ENCODE peak calls at places on chromosome 10, in five cellular contexts. X is IMR-90, R is astrocyte, L is PC-3, B is H1. S is an unnamed sample.

GRCh38 chr10:13820591-13821377 is 234.0 kb downstream of the PRPF18 start:
- DNase-seq in B (no peak), X (no peak), R (no peak), L (no peak), S (peak; percentile 63)

GRCh38 chr10:116974442-116975005 is 30.5 kb downstream of the SHTN1 start:
- DNase-seq in R (peak; percentile 85), B (no peak), L (peak; percentile 88), X (peak; percentile 95), S (no peak)

GRCh38 chr10:69731698-69732097 is 70.0 kb upstream of the COL13A1 start:
- DNase-seq in B (no peak), R (no peak), L (no peak), X (no peak), S (no peak)

GRCh38 chr10:103278862-103279298 is 1.9 kb downstream of the INA start:
- DNase-seq in X (peak; percentile 55), B (peak; percentile 85), R (peak; percentile 14), L (peak; percentile 41), S (peak; percentile 88)

GRCh38 chr10:74011762-74012161 is 13.8 kb downstream of the VCL start:
- DNase-seq in X (peak; percentile 89), R (peak; percentile 93), B (no peak), L (peak; percentile 99), S (no peak)

GRCh38 chr10:44968101-44968886 is 8.7 kb downstream of the RASSF4 start:
- DNase-seq in R (no peak), X (no peak), B (no peak), L (no peak), S (no peak)

GRCh38 chr10:60390224-60390626 is 550 bp upstream of the ANK3 start:
- DNase-seq in X (peak; percentile 70), R (peak; percentile 47), L (no peak), B (no peak), S (no peak)

GRCh38 chr10:11147723-11148122 is 130.1 kb downstream of the CELF2 start:
- DNase-seq in X (no peak), L (no peak), B (no peak), R (no peak), S (peak; percentile 57)

GRCh38 chr10:44378626-44379025 is 6.3 kb downstream of the CXCL12 start:
- DNase-seq in X (no peak), R (no peak), L (no peak), B (no peak), S (no peak)

GRCh38 chr10:33487014-33487776 is 152.7 kb upstream of the NRP1 start:
- DNase-seq in X (peak; percentile 9), R (no peak), B (no peak), L (peak; percentile 42), S (no peak)

DNA sequence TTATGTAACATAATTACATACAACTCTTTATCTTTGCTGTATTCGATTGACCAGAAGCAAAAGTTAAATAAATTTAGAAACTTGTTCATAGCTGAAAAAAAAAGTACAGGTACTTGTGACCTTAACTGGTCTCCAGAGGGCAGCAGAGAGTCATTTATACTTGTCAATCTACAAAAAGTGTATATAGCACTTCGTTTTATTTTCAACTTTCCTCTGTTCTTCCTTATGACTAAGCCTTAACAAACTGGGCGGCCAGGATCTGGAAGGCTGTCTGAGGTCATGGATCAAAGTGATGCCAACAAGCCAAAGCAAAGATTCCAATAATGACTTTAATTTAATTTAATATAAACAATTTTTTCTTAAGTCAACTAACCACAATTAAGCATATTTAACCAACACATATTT is 29.8 kb downstream of the C10orf67 start:
- DNase-seq in B (no peak), X (peak; percentile 88), R (peak; percentile 58), L (peak; percentile 88), S (peak; percentile 58)
- H3K9ac ChIP-seq in B (no peak overlapping the region), X (no peak overlapping the region), R (no peak overlapping the region), L (no peak overlapping the region), S (no peak overlapping the region)

GRCh38 chr10:121392657-121393056 is 205.6 kb downstream of the FGFR2 start:
- DNase-seq in R (no peak), L (no peak), B (no peak), X (no peak), S (no peak)
- TF ChIP-seq CTCF in R (no peak), L (no peak), B (no peak), X (no peak), S (no peak)

GRCh38 chr10:46540412-46541016 is 15.9 kb downstream of the GPRIN2 start:
- DNase-seq in X (no peak), R (no peak), L (no peak), B (no peak), S (peak; percentile 50)

GRCh38 chr10:46542567-46543323 is 13.7 kb downstream of the GPRIN2 start:
- DNase-seq in R (no peak), X (no peak), L (no peak), B (no peak), S (peak; percentile 50)

GRCh38 chr10:46541735-46542566 is 14.5 kb downstream of the GPRIN2 start:
- DNase-seq in X (no peak), B (no peak), R (no peak), L (no peak), S (peak; percentile 72)

GRCh38 chr10:46539596-46540411 is 16.7 kb downstream of the GPRIN2 start:
- DNase-seq in X (peak; percentile 87), B (no peak), L (no peak), R (peak; percentile 69), S (no peak)

GRCh38 chr10:46541017-46541661 is 15.3 kb downstream of the GPRIN2 start:
- DNase-seq in R (no peak), L (no peak), X (no peak), B (peak; percentile 97), S (peak; percentile 95)
- H3K4me3 ChIP-seq in R (peak overlapping the region; percentile 7), L (no peak overlapping the region), X (no peak overlapping the region), B (peak overlapping the region; percentile 61), S (no peak overlapping the region)

GRCh38 chr10:3169271-3169670 is 3.3 kb downstream of the PITRM1 start:
- DNase-seq in R (no peak), B (no peak), X (no peak), L (no peak), S (peak; percentile 27)

GRCh38 chr10:3172081-3172445 is 519 bp downstream of the PITRM1 start:
- DNase-seq in B (no peak), L (peak; percentile 64), X (peak; percentile 78), R (peak; percentile 65), S (no peak)

GRCh38 chr10:3169738-3170137 is 2.8 kb downstream of the PITRM1 start:
- DNase-seq in L (no peak), R (no peak), B (no peak), X (no peak), S (peak; percentile 31)

GRCh38 chr10:3173173-3173878 is 744 bp upstream of the PITRM1 start:
- DNase-seq in B (peak; percentile 100), R (no peak), L (peak; percentile 79), X (no peak), S (no peak)

DNA sequence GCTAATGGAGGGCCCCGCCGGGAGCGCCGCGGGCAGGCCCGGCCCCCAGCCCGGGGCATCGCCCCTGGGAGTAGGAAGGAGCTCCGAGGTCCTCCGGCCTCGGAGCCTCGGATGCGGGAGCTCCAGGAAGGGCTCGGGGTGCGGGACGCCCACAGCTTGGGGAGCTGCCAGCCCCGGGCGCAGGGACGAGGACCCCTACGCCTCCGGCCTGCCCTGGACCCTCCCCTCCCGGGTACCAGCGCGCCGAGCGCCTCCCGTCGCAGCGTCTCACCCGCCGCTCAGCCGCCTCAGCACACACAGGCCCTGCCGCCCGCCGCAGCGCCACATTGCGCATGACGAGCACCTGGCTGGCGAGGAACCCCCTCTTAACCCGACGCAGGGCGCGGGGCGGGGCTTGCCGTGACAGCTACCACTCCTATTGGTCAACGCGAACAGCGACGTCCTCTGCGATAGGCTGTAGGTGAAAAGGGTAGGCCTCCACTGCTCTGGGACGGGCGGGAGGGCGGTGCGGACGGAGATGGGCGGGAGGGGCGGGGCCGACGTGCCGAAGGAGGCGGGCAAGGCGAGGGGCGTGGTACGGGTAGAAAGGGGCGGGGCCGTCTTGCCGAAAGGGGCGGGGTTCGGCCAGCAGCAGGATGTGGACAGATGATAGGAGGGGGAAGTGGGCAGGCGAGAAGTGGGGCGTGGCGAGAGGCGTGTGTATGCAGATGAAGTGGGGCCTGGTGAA is at the start of gene PITRM1:
- DNase-seq in R (peak; percentile 96), L (peak; percentile 90), X (peak; percentile 99), B (peak; percentile 98), S (peak; percentile 100)
- H3K9ac ChIP-seq in R (peak within 1 kb of the TSS; percentile 97), L (peak within 1 kb of the TSS; percentile 90), X (peak within 1 kb of the TSS; percentile 85), B (no peak within 1 kb of the TSS), S (peak within 1 kb of the TSS; percentile 74)

DNA sequence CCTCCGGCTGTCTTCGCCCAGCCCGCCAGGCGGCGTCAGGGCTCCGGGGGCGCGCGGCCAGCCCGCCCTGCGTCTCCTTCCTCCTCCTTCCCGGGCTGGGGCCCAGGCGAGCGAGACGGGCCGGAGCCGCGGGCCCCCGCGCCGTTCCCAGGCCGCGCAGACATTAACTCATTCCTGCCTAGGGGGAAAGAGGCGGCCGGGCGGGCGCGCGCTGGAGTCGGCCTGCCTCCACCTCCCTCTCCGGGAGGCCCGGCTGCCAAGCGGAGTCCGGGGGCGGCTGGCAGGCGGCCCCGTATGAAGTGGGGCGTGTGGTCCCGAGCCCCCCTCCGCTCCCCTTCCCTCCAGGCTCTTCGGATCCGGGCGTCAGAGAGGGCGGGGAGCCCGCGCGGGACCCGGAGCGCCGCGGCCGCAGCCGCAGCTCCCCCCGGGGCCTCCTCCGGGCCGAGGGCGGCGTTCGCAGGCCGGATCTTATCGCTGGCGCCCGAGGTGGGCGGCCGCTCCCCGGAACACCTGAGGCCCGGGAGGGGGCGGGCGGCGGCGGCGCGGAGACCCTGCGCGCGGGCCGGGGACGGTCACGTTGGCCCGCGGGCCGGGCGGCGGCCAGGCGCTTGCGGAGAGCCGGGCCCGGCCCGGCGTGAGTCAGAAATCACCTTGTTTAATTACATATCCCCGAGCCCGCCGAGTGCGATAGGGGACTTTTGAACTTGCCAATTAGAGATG is 43.1 kb downstream of the LDB3 start:
- DNase-seq in R (peak; percentile 72), X (peak; percentile 85), L (peak; percentile 83), B (peak; percentile 92), S (peak; percentile 96)
- TF ChIP-seq CTCF in R (no peak), X (peak; percentile 98), L (peak; percentile 60), B (peak; percentile 80), S (peak; percentile 95)

GRCh38 chr10:22229756-22230330 is 12.0 kb upstream of the EBLN1 start:
- DNase-seq in R (no peak), X (no peak), B (no peak), L (peak; percentile 4), S (no peak)

GRCh38 chr10:22230331-22230833 is 12.6 kb upstream of the EBLN1 start:
- DNase-seq in R (peak; percentile 61), B (no peak), L (peak; percentile 73), X (peak; percentile 29), S (no peak)

GRCh38 chr10:22228167-22228938 is 10.5 kb upstream of the EBLN1 start:
- DNase-seq in X (no peak), B (no peak), R (no peak), L (no peak), S (no peak)

GRCh38 chr10:22228943-22229755 is 11.3 kb upstream of the EBLN1 start:
- DNase-seq in X (peak; percentile 91), L (peak; percentile 86), B (peak; percentile 95), R (peak; percentile 88), S (peak; percentile 96)

GRCh38 chr10:22226599-22226998 is 8.8 kb upstream of the EBLN1 start:
- DNase-seq in B (no peak), R (no peak), L (no peak), X (no peak), S (no peak)
- H3K4me3 ChIP-seq in B (no peak overlapping the region), R (no peak overlapping the region), L (no peak overlapping the region), X (no peak overlapping the region), S (no peak overlapping the region)

DNA sequence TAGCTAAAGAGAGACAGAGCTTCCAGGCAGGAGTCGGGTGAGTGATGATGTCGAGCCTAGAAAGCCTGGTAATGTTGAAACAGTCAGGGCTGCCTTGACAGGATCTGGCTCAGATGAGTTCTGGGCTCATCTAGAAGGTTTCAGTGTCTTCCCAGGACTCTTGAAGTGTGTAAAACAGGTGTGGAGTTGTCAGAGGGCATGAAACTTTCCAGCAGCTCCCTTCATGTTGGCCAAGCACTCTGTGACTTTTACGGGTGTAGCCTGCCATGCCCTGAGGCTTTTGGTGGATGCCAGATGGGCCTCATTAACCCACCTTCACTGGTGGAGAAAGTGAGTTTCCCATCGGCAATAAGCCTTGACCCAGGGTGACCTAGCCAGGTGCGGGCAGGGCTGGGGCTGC is 66.4 kb upstream of the PDCD4 start:
- DNase-seq in X (no peak), B (no peak), L (no peak), R (no peak), S (no peak)
- H3K9ac ChIP-seq in X (no peak overlapping the region), B (no peak overlapping the region), L (no peak overlapping the region), R (no peak overlapping the region), S (no peak overlapping the region)